ENCODE peak calls at places on chromosomes 16 and 17, in five cellular contexts. U is neuronal stem cell, J is mesenchymal stem cell, Q is H9, K is H1. A is an unnamed sample.

GRCh38 chr17:80594666-80595269 is 50.1 kb downstream of the RPTOR start:
- DNase-seq in J (peak; percentile 11), K (no peak), U (no peak), Q (no peak), A (peak; percentile 31)

GRCh38 chr16:66248096-66248495 is 118.4 kb upstream of the CDH5 start:
- DNase-seq in Q (no peak), J (peak; percentile 72), U (no peak), K (no peak), A (peak; percentile 77)

GRCh38 chr17:41329279-41329925 is 13.9 kb upstream of the KRTAP17-1 start:
- DNase-seq in J (peak; percentile 51), Q (peak; percentile 87), U (peak; percentile 42), K (peak; percentile 78), A (peak; percentile 56)

GRCh38 chr16:86041807-86042206 is 142.8 kb downstream of the IRF8 start:
- DNase-seq in U (no peak), K (no peak), J (no peak), Q (no peak), A (no peak)

GRCh38 chr17:2611627-2612026 is 18.2 kb downstream of the PAFAH1B1 start:
- DNase-seq in U (no peak), J (no peak), Q (no peak), K (no peak), A (no peak)

GRCh38 chr16:67928561-67929364 is 2.9 kb downstream of the CTRL start:
- DNase-seq in U (peak; percentile 48), J (peak; percentile 65), Q (peak; percentile 83), K (peak; percentile 91), A (peak; percentile 43)

GRCh38 chr16:81590714-81591537 is 146.3 kb downstream of the CMIP start:
- DNase-seq in Q (no peak), U (no peak), J (no peak), K (no peak), A (no peak)

GRCh38 chr16:53580038-53580802 is 77.2 kb upstream of the AKTIP start:
- DNase-seq in U (no peak), K (no peak), J (no peak), Q (no peak), A (no peak)

GRCh38 chr17:45366049-45366448 is 49.2 kb upstream of the MAP3K14 start:
- DNase-seq in K (no peak), U (no peak), Q (peak; percentile 24), J (no peak), A (no peak)

GRCh38 chr17:61981323-61981722 is 53.5 kb upstream of the INTS2 start:
- DNase-seq in J (no peak), Q (no peak), U (no peak), K (no peak), A (peak; percentile 62)

GRCh38 chr17:28570716-28571254 is 539 bp downstream of the PIGS start:
- DNase-seq in J (peak; percentile 47), K (peak; percentile 63), U (no peak), Q (peak; percentile 80), A (no peak)

GRCh38 chr17:36661688-36662087 is 60.3 kb downstream of the MRM1 start:
- DNase-seq in K (no peak), Q (no peak), U (no peak), J (no peak), A (no peak)

GRCh38 chr16:53821957-53822625 is 118.1 kb downstream of the FTO start:
- DNase-seq in Q (no peak), J (peak; percentile 49), K (no peak), U (no peak), A (peak; percentile 80)

GRCh38 chr17:27323538-27324212 is 29.8 kb downstream of the WSB1 start:
- DNase-seq in J (peak; percentile 62), K (peak; percentile 53), U (no peak), Q (peak; percentile 67), A (peak; percentile 16)

GRCh38 chr17:41530062-41531048 is 2.2 kb upstream of the KRT19 start:
- DNase-seq in K (no peak), J (peak; percentile 96), U (no peak), Q (no peak), A (peak; percentile 93)

GRCh38 chr17:43003542-43004172 is 2.9 kb upstream of the IFI35 start:
- DNase-seq in K (no peak), U (no peak), Q (peak; percentile 73), J (no peak), A (peak; percentile 50)

GRCh38 chr16:15735610-15736009 is 85.6 kb downstream of the NDE1 start:
- DNase-seq in K (no peak), J (no peak), U (no peak), Q (no peak), A (no peak)

GRCh38 chr16:17367932-17368331 is 102.8 kb downstream of the XYLT1 start:
- DNase-seq in K (peak; percentile 82), U (peak; percentile 44), J (no peak), Q (peak; percentile 87), A (peak; percentile 61)

GRCh38 chr17:6640536-6641373 is at the start of the genes KIAA0753 and TXNDC17:
- DNase-seq in Q (peak; percentile 97), K (peak; percentile 92), J (peak; percentile 94), U (peak; percentile 89), A (peak; percentile 90)

GRCh38 chr16:31333686-31334649 is 21.0 kb upstream of the ITGAX start:
- DNase-seq in K (no peak), Q (peak; percentile 61), U (no peak), J (no peak), A (peak; percentile 13)

DNA sequence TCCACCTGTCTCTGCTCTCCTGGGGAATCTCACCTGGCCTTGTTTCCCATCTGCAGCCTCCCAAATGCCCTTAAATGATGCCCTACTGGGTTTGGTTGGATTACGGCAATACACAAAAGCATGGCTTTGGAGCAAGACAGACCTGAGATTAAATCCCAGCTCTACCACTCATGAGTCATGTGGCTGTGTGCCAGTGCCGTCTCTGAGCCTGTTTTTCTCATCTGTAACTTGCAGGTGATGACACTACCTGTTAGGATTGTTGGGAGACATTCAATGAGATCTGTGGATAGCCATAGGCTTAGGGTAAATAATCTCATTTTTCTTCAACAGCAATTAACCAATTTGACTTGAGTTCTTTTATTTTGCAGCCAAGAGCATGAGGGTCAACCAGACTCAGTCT is 240.3 kb downstream of the MAF start:
- DNase-seq in K (no peak), Q (no peak), J (no peak), U (no peak), A (no peak)
- H3K9me3 ChIP-seq in K (no peaks in the 10 kb centered on the region), Q (no peaks in the 10 kb centered on the region), J (peaks cover 7% of the 10 kb centered on the region), U (no peaks in the 10 kb centered on the region), A (peaks cover 38% of the 10 kb centered on the region)

DNA sequence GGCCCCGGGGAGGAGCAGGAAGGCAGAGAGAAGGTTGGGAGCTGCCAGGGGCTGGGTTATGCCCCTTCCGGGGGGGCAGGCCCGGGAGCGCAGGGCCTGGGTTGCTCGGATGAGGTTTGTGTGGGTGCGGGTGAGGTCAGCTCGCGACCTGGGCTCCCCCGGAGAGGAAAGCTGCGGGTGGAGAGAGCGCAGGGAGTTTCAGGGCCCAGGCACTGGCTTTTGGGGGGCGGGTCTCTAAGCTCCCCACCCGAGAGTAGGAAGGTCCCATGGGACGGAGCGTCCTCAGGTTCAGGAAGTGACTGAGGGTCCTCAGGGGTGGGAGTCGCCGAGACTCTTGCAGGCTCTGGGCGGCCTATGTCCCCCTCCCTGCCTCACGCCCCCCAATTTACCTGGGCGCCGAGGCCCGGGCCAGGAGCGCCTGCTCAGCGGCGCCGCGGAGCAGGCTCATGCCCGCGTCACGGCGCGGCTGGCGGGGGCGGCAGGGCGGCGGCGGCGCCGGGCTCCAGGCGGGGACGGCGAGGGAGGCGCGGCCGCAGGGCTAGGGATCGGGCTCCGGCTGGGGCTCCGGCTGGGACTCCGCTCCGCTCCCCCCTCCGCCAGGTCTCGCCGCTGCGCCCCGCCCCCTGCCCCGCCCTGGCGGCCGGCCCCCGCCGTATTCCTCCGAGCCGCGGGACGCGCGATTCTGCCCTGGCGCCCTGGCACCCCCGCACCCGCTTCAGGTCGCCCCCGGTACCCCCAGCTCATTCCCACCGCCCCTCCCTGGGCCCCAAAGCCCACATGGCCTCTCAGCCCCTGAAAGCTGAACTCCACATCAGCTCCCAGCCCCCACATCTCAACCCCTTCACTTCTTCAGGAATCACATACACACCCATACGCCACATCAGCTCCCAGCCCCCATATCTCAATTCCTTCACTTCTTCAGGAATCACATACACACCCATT is at the start of gene DOK4:
- DNase-seq in U (peak; percentile 63), J (peak; percentile 70), Q (peak; percentile 72), K (peak; percentile 91), A (peak; percentile 58)
- H2BK15ac ChIP-seq in U (peak within 1 kb of the TSS; percentile 77), J (peak within 1 kb of the TSS; percentile 99), Q (no peak within 1 kb of the TSS), K (peak within 1 kb of the TSS; percentile 88), A (no peak within 1 kb of the TSS)

GRCh38 chr17:40069751-40070643 is 7.2 kb downstream of the THRA start:
- DNase-seq in U (no peak), J (peak; percentile 33), K (no peak), Q (peak; percentile 39), A (peak; percentile 46)

GRCh38 chr17:40071720-40072480 is 9.1 kb downstream of the THRA start:
- DNase-seq in K (no peak), J (peak; percentile 32), Q (peak; percentile 28), U (no peak), A (no peak)

GRCh38 chr17:40072481-40073346 is 9.9 kb downstream of the THRA start:
- DNase-seq in Q (peak; percentile 33), U (no peak), K (no peak), J (no peak), A (no peak)

GRCh38 chr17:40070644-40070894 is 7.8 kb downstream of the THRA start:
- DNase-seq in U (no peak), Q (no peak), K (no peak), J (no peak), A (no peak)

DNA sequence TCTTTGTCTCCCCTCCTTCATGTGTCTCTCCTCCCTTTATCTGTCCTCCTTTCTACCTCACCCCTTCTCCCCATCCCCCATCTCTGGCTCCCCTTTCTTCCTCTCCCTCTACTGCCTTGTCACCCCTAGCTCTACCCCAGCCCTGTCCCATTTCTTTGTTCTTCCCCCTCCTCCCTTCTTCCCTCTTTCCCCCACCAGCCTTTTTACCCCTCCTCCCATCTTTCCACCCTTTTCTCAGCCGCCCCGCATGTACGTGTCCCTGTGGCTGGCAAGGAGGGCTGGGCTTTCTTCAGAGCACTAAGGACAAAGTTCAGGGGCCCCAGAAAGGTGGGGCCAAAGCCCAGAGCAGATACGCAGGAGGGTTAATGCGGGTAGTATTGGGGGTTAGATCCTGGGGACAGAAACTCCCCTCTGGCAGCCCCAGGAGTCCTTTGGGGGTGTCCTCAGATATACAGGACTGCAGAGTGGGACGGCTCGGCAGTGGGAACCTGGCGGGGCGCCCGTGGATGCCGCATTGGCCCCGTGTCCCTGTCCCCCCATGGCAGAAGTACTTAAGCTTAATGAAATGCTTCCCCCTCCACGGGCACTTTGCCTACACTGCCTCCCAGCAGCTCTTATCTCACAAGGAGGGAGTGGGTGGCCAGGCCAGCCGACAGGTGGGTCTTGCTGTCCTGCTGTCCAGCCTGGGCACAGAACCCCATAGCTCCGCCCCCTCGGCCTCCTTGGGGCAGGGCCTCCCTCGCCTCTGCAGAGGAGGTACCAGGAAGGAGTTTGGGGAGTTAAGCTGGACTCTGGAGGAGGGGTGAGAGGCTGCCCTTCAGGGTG is 8.3 kb downstream of the THRA start:
- DNase-seq in U (no peak), J (no peak), K (peak; percentile 62), Q (peak; percentile 60), A (no peak)
- H3K23ac ChIP-seq in U (no peak overlapping the region), J (no peak overlapping the region), K (no peak overlapping the region), Q (no peak overlapping the region), A (no peak overlapping the region)

DNA sequence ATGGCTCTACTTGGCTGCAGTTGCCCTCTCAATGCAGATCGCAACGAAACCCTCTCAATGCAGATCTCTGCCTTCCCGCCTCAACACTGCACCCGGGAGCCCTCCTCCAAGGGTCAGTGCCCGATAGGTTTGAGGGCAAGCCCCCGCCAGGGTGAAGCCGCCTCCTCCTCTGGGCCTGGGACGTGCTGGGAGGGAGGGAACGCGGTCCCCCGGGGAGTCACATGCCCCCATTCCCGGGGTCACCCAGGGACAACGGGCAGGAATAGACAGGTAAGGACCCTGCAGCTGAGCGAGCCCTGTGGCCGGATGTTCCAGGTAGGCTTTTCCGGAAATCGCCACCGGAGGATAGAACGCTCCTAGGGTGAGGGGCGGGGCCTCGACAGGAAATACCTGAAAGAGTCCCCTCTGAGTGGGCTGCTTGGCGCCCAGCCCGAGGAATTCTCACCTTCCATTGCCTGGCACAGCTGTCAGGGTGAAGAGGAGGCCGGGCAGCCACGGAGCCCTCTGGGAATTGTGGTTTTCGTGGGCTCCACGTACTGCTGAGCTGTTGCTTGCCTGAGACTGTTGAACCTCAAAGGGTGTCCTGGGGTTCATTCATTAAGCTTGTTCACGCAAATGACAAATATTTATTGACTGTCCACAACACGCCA is 12.8 kb downstream of the ZNF174 start:
- DNase-seq in J (no peak), Q (no peak), U (no peak), K (no peak), A (no peak)
- H3K9me3 ChIP-seq in J (peaks cover 72% of the 10 kb centered on the region), Q (peaks cover 50% of the 10 kb centered on the region), U (peaks cover 35% of the 10 kb centered on the region), K (peaks cover 47% of the 10 kb centered on the region), A (peaks cover 59% of the 10 kb centered on the region)

A was measured in IMR-90.